ENCODE peak calls at places on chromosome 3, in four cellular contexts. F is heart left ventricle, Q is fibroblast of lung, R is left lung. S is an unnamed sample.

GRCh38 chr3:67648701-67649100 is 5.7 kb downstream of the SUCLG2 start:
- DNase-seq in F (no peak), Q (peak; percentile 27), R (no peak), S (no peak)

GRCh38 chr3:65732060-65732933 is 306.4 kb downstream of the MAGI1 start:
- DNase-seq in R (no peak), Q (peak; percentile 71), F (no peak), S (peak; percentile 73)

GRCh38 chr3:179653106-179653776 is 401 bp downstream of the USP13 start:
- DNase-seq in R (peak; percentile 89), Q (peak; percentile 83), F (peak; percentile 77), S (peak; percentile 85)

GRCh38 chr3:86785381-86785780 is 205.6 kb downstream of the VGLL3 start:
- DNase-seq in R (no peak), Q (peak; percentile 81), F (no peak), S (peak; percentile 64)

GRCh38 chr3:72722930-72723726 is 125.1 kb downstream of the SHQ1 start:
- DNase-seq in Q (peak; percentile 61), R (no peak), F (no peak), S (peak; percentile 49)

GRCh38 chr3:129975332-129976090 is 991 bp downstream of the TRH start:
- DNase-seq in F (no peak), R (peak; percentile 86), Q (no peak), S (no peak)

GRCh38 chr3:183129243-183129642 is 29.9 kb upstream of the MCCC1 start:
- DNase-seq in F (no peak), Q (peak; percentile 45), R (no peak), S (no peak)

GRCh38 chr3:169865176-169865800 is 4.4 kb downstream of the LRRC31 start:
- DNase-seq in R (no peak), Q (no peak), F (no peak), S (no peak)

GRCh38 chr3:52774901-52775864 is 2.2 kb upstream of the ITIH1 start:
- DNase-seq in R (peak; percentile 15), F (no peak), Q (no peak), S (no peak)

GRCh38 chr3:148307443-148307843 is 390.3 kb upstream of the AGTR1 start:
- DNase-seq in Q (no peak), R (no peak), F (no peak), S (no peak)

GRCh38 chr3:31014317-31015040 is 120.0 kb upstream of the GADL1 start:
- DNase-seq in R (no peak), Q (no peak), F (no peak), S (peak; percentile 56)

GRCh38 chr3:105414841-105415240 is 48.1 kb downstream of the ALCAM start:
- DNase-seq in Q (peak; percentile 58), R (no peak), F (no peak), S (peak; percentile 24)

GRCh38 chr3:9091811-9092210 is 128.5 kb upstream of the RAD18 start:
- DNase-seq in R (no peak), F (no peak), Q (no peak), S (no peak)

GRCh38 chr3:52145736-52146110 is 8.5 kb downstream of the POC1A start:
- DNase-seq in F (no peak), Q (no peak), R (no peak), S (no peak)

GRCh38 chr3:173709026-173709425 is 311.5 kb downstream of the NLGN1 start:
- DNase-seq in Q (no peak), F (no peak), R (no peak), S (peak; percentile 62)

GRCh38 chr3:187456268-187456667 is 88.1 kb downstream of the RTP4 start:
- DNase-seq in R (no peak), F (peak; percentile 51), Q (no peak), S (peak; percentile 39)

GRCh38 chr3:188680189-188680588 is 491.6 kb upstream of the TPRG1 start:
- DNase-seq in Q (peak; percentile 37), R (no peak), F (no peak), S (peak; percentile 58)

GRCh38 chr3:15404767-15405166 is 22.6 kb downstream of the METTL6 start:
- DNase-seq in R (no peak), F (no peak), Q (no peak), S (no peak)

GRCh38 chr3:153209596-153209995 is 47.6 kb downstream of the RAP2B start:
- DNase-seq in F (no peak), Q (peak; percentile 45), R (peak; percentile 87), S (peak; percentile 56)

GRCh38 chr3:50242778-50243551 is 7.0 kb downstream of the GNAI2 start:
- DNase-seq in Q (no peak), R (peak; percentile 94), F (peak; percentile 82), S (peak; percentile 76)

GRCh38 chr3:156404217-156404616 is 150.7 kb downstream of the SSR3 start:
- DNase-seq in F (no peak), Q (no peak), R (no peak), S (no peak)

GRCh38 chr3:16124636-16125035 is 49.8 kb upstream of the GALNT15 start:
- DNase-seq in R (no peak), F (no peak), Q (peak; percentile 99), S (peak; percentile 95)

DNA sequence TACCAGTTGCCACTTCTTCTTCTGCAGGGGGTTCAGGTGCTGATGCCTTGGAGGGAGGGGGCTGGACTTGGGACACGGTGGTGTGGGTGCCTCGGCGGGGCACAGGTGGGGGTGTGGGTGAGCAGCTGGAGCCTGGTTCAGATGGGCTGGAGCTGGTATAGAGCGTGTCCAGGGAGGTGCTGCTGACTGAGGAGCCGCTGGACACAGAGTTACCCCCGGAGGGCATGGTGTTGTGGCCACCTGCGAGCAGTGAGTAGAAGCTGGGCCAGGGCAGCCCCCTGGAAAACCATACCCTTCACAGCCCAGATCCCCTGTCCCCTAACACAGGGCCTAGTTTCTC is 4.2 kb downstream of the NCKIPSD start:
- DNase-seq in Q (no peak), F (no peak), R (no peak), S (no peak)
- TF ChIP-seq CTCF in Q (no peak), F (no peak), R (no peak), S (no peak)

GRCh38 chr3:134860141-134860540 is 65.1 kb downstream of the EPHB1 start:
- DNase-seq in R (no peak), Q (no peak), F (no peak), S (no peak)
- H3K4me3 ChIP-seq in R (no peak overlapping the region), Q (no peak overlapping the region), F (no peak overlapping the region), S (no peak overlapping the region)

DNA sequence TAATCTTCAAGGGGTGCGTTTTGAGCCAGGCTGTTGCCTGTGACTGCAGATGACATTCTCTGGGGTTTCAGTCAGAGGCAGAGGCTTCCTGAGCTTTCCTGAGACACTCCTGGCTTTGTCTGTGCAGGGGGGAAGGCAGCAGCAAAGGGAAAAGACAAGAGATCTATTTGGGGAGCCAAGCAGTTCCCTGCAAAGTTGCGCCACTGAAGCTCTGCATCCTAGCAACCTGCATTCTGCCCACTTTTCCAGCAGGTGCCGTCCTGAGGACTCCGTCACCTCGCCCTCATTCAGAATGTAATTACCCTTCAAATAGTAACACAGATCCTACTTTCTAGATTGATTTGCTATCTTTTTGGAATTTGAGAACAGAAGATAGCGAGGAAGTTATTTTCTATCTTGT is 1.9 kb upstream of the TMEM158 start:
- DNase-seq in Q (no peak), F (no peak), R (no peak), S (no peak)
- TF ChIP-seq CTCF in Q (no peak), F (no peak), R (no peak), S (no peak)

GRCh38 chr3:128054363-128054762 is 2.1 kb downstream of the SEC61A1 start:
- DNase-seq in Q (peak; percentile 40), F (no peak), R (no peak), S (peak; percentile 43)
- H3K4me3 ChIP-seq in Q (peak overlapping the region; percentile 98), F (peak overlapping the region; percentile 82), R (no peak overlapping the region), S (peak overlapping the region; percentile 73)

S was measured in fibroblast of pulmonary artery.